ENCODE peak calls at places on chromosomes 4 and X, in eight cellular contexts. F, U, C, D, X, W, B and I are unnamed samples.

GRCh38 chr4:156581693-156582092 is 389.9 kb downstream of the PDGFC start:
- DNase-seq in B (no peak), F (no peak), U (no peak), W (no peak), D (no peak), C (peak), X (no peak), I (no peak)

GRCh38 chr4:168560184-168560834 is 63.5 kb downstream of the PALLD start:
- DNase-seq in U (no peak), C (peak), W (no peak), F (no peak), B (no peak), D (no peak), X (peak), I (peak)

GRCh38 chr4:56690393-56690971 is 9.4 kb upstream of the HOPX start:
- DNase-seq in B (no peak), W (no peak), F (no peak), U (no peak), C (no peak), D (no peak), X (no peak), I (no peak)

GRCh38 chr4:164959896-164960295 is 17.6 kb downstream of the TRIM61 start:
- DNase-seq in W (no peak), D (no peak), C (peak), F (no peak), U (no peak), B (no peak), X (no peak), I (no peak)

GRCh38 chr4:77880784-77881183 is 18.2 kb downstream of the MRPL1 start:
- DNase-seq in F (no peak), X (no peak), D (no peak), B (no peak), U (no peak), W (no peak), C (no peak), I (no peak)

GRCh38 chrX:24153796-24154189 is 4.3 kb downstream of the ZFX start:
- DNase-seq in B (no peak), D (no peak), C (peak), U (no peak), F (no peak), X (no peak), W (no peak), I (no peak)

GRCh38 chr4:150090836-150091235 is 12.6 kb downstream of the DCLK2 start:
- DNase-seq in U (no peak), D (no peak), B (no peak), C (no peak), X (no peak), F (no peak), W (no peak), I (no peak)

GRCh38 chr4:185921583-185922555 is 109.9 kb upstream of the SORBS2 start:
- DNase-seq in B (no peak), F (no peak), X (no peak), U (no peak), C (no peak), D (no peak), W (no peak), I (no peak)

GRCh38 chr4:102344520-102344954 is 745 bp downstream of the SLC39A8 start:
- DNase-seq in F (peak), W (peak), B (peak), D (peak), X (peak), U (peak), C (peak), I (no peak)

GRCh38 chr4:15414601-15415091 is 13.2 kb upstream of the C1QTNF7 start:
- DNase-seq in W (no peak), B (no peak), C (peak), U (no peak), F (no peak), D (no peak), X (no peak), I (no peak)

GRCh38 chrX:85993539-85994197 is 53.7 kb downstream of the CHM start:
- DNase-seq in W (no peak), B (no peak), U (no peak), C (no peak), F (no peak), D (no peak), X (no peak), I (no peak)

GRCh38 chr4:64713256-64713840 is 304.1 kb upstream of the TECRL start:
- DNase-seq in C (peak), D (no peak), X (no peak), B (peak), U (no peak), F (no peak), W (no peak), I (peak)

GRCh38 chr4:59570850-59571476 is 1629.2 kb upstream of the ADGRL3 start:
- DNase-seq in F (no peak), U (no peak), B (no peak), W (no peak), D (no peak), X (no peak), C (no peak), I (no peak)

GRCh38 chr4:74117024-74117534 is 18.1 kb upstream of the CXCL2 start:
- DNase-seq in F (no peak), B (no peak), D (no peak), W (peak), C (peak), X (no peak), U (no peak), I (no peak)

GRCh38 chrX:1323315-1323714 is 13.3 kb upstream of the IL3RA start:
- DNase-seq in U (peak), W (peak), X (peak), D (peak), F (no peak), B (no peak), C (peak), I (peak)

GRCh38 chr4:73985528-73985852 is 2.5 kb downstream of the PPBP start:
- DNase-seq in U (no peak), C (no peak), D (no peak), B (no peak), W (no peak), X (no peak), F (no peak), I (no peak)

GRCh38 chrX:108312938-108313337 is 125.3 kb downstream of the COL4A6 start:
- DNase-seq in B (peak), F (peak), U (no peak), D (no peak), W (peak), C (peak), X (peak), I (no peak)

GRCh38 chr4:19945979-19946380 is 305.7 kb upstream of the SLIT2 start:
- DNase-seq in D (no peak), B (no peak), X (no peak), C (peak), W (peak), F (no peak), U (no peak), I (no peak)

GRCh38 chr4:78414116-78414515 is 137.5 kb upstream of the ANXA3 start:
- DNase-seq in W (no peak), X (no peak), U (no peak), B (no peak), F (no peak), D (no peak), C (no peak), I (no peak)

GRCh38 chrX:131322646-131323045 is 33.5 kb upstream of the IGSF1 start:
- DNase-seq in F (no peak), U (no peak), W (no peak), B (no peak), X (no peak), C (no peak), D (no peak), I (no peak)

GRCh38 chr4:108168672-108169562 is at the start of gene LEF1:
- DNase-seq in B (peak), C (peak), W (no peak), D (no peak), U (peak), X (peak), F (no peak), I (no peak)

GRCh38 chr4:141668200-141668599 is 31.8 kb downstream of the IL15 start:
- DNase-seq in W (no peak), D (no peak), X (no peak), B (no peak), C (peak), F (no peak), U (no peak), I (no peak)

GRCh38 chr4:41542526-41543270 is 4.7 kb downstream of the LIMCH1 start:
- DNase-seq in C (no peak), X (no peak), F (no peak), U (no peak), W (no peak), B (no peak), D (no peak), I (no peak)

GRCh38 chr4:148634476-148634875 is 192.3 kb upstream of the NR3C2 start:
- DNase-seq in X (no peak), U (no peak), F (peak), D (no peak), B (no peak), W (no peak), C (peak), I (peak)